ENCODE peak calls at places on chromosomes 6 and 20, in seven cellular contexts. R, Z, E, S, X, U and P are unnamed samples.

GRCh38 chr20:50254466-50255079 is 63.9 kb downstream of the CEBPB start:
- DNase-seq in E (no peak), X (no peak), R (no peak), Z (no peak), S (no peak), U (no peak), P (no peak)

GRCh38 chr20:50857348-50857747 is 62.5 kb downstream of the BCAS4 start:
- DNase-seq in E (no peak), U (no peak), X (no peak), R (no peak), Z (no peak), S (no peak), P (no peak)

GRCh38 chr20:15022921-15023320 is 685.5 kb upstream of the FLRT3 start:
- DNase-seq in E (no peak), X (no peak), Z (no peak), R (no peak), S (no peak), U (no peak), P (no peak)

GRCh38 chr20:11918280-11918952 is 723 bp downstream of the BTBD3 start:
- DNase-seq in U (no peak), E (no peak), X (no peak), S (no peak), R (no peak), Z (peak), P (no peak)

GRCh38 chr6:116579143-116579542 is 7.8 kb downstream of the RWDD1 start:
- DNase-seq in U (no peak), Z (no peak), R (no peak), E (no peak), X (no peak), S (no peak), P (no peak)

GRCh38 chr20:34085544-34086040 is 26.5 kb downstream of the EIF2S2 start:
- DNase-seq in X (no peak), E (no peak), S (no peak), Z (no peak), U (no peak), R (no peak), P (no peak)

GRCh38 chr20:25865715-25866656 is 169.3 kb upstream of the ZNF337 start:
- DNase-seq in E (peak), X (no peak), S (peak), R (peak), Z (peak), U (peak), P (no peak)

GRCh38 chr6:164640946-164641345 is 668.5 kb downstream of the C6orf118 start:
- DNase-seq in S (no peak), E (no peak), X (no peak), Z (no peak), R (no peak), U (no peak), P (no peak)

GRCh38 chr20:58228484-58229197 is at the start of gene ANKRD60:
- DNase-seq in E (peak), U (no peak), Z (peak), S (no peak), X (no peak), R (no peak), P (no peak)

GRCh38 chr6:62613920-62614319 is 327.9 kb upstream of the KHDRBS2 start:
- DNase-seq in X (no peak), R (no peak), U (no peak), E (no peak), Z (no peak), S (no peak), P (no peak)

GRCh38 chr6:62612526-62612925 is 326.5 kb upstream of the KHDRBS2 start:
- DNase-seq in X (no peak), E (no peak), Z (no peak), S (no peak), R (no peak), U (no peak), P (no peak)

GRCh38 chr6:62614442-62614841 is 328.4 kb upstream of the KHDRBS2 start:
- DNase-seq in S (no peak), R (no peak), Z (no peak), U (no peak), E (no peak), X (no peak), P (no peak)

GRCh38 chr6:62615366-62616015 is 329.5 kb upstream of the KHDRBS2 start:
- DNase-seq in X (no peak), E (no peak), R (no peak), S (no peak), U (no peak), Z (no peak), P (no peak)
- H3K27ac ChIP-seq in X (no peak), E (no peak), R (no peak), S (no peak), U (no peak), Z (no peak), P (no peak)

DNA sequence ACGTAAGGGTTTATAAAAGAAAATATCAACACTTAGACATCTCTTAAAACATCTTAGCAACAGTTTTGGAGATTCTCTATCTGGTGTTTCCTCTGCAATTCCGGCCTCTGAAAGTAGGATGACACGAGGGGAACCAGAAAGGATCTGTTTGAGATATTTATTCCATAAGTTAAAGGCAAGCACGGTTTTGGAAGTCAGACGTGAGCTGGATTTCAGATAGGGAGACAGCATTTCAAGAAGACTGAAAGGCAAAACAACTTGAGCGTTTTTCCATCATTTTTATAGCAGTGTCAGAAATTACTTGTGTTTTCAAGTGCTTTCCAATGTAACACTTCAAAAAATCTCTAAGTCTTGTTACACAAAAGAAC is 52.9 kb upstream of the BTN3A2 start:
- DNase-seq in R (no peak), S (no peak), U (no peak), Z (no peak), X (no peak), E (no peak), P (no peak)
- H3K27ac ChIP-seq in R (peak), S (no peak), U (peak), Z (peak), X (peak), E (no peak), P (no peak)

GRCh38 chr6:26500102-26500501 is at the start of gene BTN1A1:
- DNase-seq in Z (no peak), S (no peak), R (no peak), E (no peak), U (no peak), X (no peak), P (no peak)

GRCh38 chr6:26502169-26502568 is 2.1 kb downstream of the BTN1A1 start:
- DNase-seq in E (no peak), S (no peak), X (no peak), U (no peak), R (no peak), Z (no peak), P (no peak)

GRCh38 chr6:26497610-26498009 is 2.5 kb upstream of the BTN1A1 start:
- DNase-seq in U (no peak), X (no peak), R (no peak), S (no peak), E (no peak), Z (no peak), P (no peak)

DNA sequence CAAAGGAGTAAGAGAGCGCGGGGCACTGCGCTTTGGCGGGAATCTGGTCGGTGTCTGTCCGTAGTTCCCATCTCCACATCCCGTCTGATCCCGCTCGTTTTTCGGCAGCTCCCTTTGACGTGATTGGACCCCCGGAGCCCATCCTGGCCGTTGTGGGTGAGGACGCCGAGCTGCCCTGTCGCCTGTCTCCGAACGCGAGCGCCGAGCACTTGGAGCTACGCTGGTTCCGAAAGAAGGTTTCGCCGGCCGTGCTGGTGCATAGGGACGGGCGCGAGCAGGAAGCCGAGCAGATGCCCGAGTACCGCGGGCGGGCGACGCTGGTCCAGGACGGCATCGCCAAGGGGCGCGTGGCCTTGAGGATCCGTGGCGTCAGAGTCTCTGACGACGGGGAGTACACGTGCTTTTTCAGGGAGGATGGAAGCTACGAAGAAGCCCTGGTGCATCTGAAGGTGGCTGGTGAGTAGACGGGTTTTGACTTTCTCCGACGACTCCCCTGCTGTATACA is 1.4 kb downstream of the BTN1A1 start:
- DNase-seq in S (peak), Z (peak), U (no peak), E (no peak), R (peak), X (peak), P (no peak)
- H3K27ac ChIP-seq in S (no peak), Z (no peak), U (no peak), E (no peak), R (no peak), X (no peak), P (no peak)

DNA sequence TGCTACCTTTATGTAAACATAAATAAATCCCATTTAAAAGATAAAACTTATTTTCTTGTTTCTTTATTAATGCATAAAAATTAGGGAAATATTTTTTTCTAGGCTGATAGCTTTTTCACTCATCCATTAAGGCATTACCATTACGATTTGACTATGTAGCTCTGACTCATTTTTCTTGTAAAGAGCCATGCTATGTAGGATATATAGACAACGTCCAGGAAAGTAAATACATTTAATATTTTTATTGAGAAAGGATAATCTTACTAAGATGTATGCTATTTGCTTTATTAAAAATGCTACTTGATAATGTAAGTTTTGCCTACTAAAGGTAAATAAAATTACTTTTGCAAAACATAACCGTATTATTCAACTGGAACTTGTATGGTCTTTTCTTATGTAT is 19.2 kb upstream of the KIAA1586 start:
- DNase-seq in Z (no peak), E (no peak), U (no peak), R (no peak), X (no peak), S (no peak), P (no peak)
- H3K27ac ChIP-seq in Z (no peak), E (no peak), U (no peak), R (no peak), X (no peak), S (no peak), P (no peak)

GRCh38 chr6:15490242-15491100 is 172.4 kb downstream of the DTNBP1 start:
- DNase-seq in E (no peak), X (no peak), R (no peak), U (no peak), S (no peak), Z (no peak), P (no peak)

GRCh38 chr6:15484115-15484514 is 178.7 kb downstream of the DTNBP1 start:
- DNase-seq in U (no peak), X (no peak), R (no peak), E (no peak), S (no peak), Z (no peak), P (no peak)

GRCh38 chr6:15489563-15489962 is 173.3 kb downstream of the DTNBP1 start:
- DNase-seq in E (no peak), X (no peak), R (no peak), S (no peak), U (no peak), Z (no peak), P (no peak)

GRCh38 chr6:15485875-15486274 is 177.0 kb downstream of the DTNBP1 start:
- DNase-seq in S (no peak), Z (no peak), X (no peak), R (no peak), U (no peak), E (no peak), P (no peak)

GRCh38 chr6:15487262-15487661 is 175.6 kb downstream of the DTNBP1 start:
- DNase-seq in S (no peak), R (no peak), U (no peak), X (no peak), E (no peak), Z (no peak), P (no peak)
- H3K27ac ChIP-seq in S (no peak), R (no peak), U (no peak), X (no peak), E (no peak), Z (no peak), P (no peak)